ENCODE peak calls at places on chromosomes 11 and 22, in six cellular contexts. O is EH; B is activated T-helper 2 cell treated with anti-CD3 and anti-CD28 coated beads, Interferon-gamma antibody, Interleukin-2, Interleukin-4, amounts not matched to agents 10 μg/mL and 5 μg/mL and 100 μg/mL, durations not matched to agents 14 hours and 24 hours and 36 hours; P is dermis microvascular lymphatic vessel endothelial cell; S is T-cell; F is T-helper 17 cell. M is an unnamed sample.

GRCh38 chr11:65516135-65516968 is 8.5 kb upstream of the SCYL1 start:
- DNase-seq in O (no peak), B (no peak), P (no peak), S (no peak), F (no peak), M (no peak)

GRCh38 chr11:12724301-12725046 is 50.3 kb downstream of the TEAD1 start:
- DNase-seq in O (peak; percentile 94), B (no peak), P (peak; percentile 79), S (no peak), F (no peak), M (no peak)

GRCh38 chr11:61853698-61854169 is 25.6 kb downstream of the FADS2 start:
- DNase-seq in O (no peak), B (no peak), P (no peak), S (no peak), F (no peak), M (no peak)

GRCh38 chr11:112834277-112834755 is 126.9 kb upstream of the NCAM1 start:
- DNase-seq in O (no peak), B (no peak), P (no peak), S (no peak), F (no peak), M (no peak)

GRCh38 chr11:20511982-20512381 is 87.4 kb upstream of the SLC6A5 start:
- DNase-seq in O (no peak), B (no peak), P (no peak), S (no peak), F (no peak), M (no peak)

GRCh38 chr22:37295213-37295886 is 13.0 kb downstream of the CYTH4 start:
- DNase-seq in O (no peak), B (no peak), P (no peak), S (no peak), F (no peak), M (no peak)

GRCh38 chr11:74696932-74697687 is 34.1 kb downstream of the CHRDL2 start:
- DNase-seq in O (peak; percentile 94), B (no peak), P (peak; percentile 73), S (no peak), F (no peak), M (no peak)

GRCh38 chr11:88174627-88175003 is 628 bp downstream of the RAB38 start:
- DNase-seq in O (peak; percentile 85), B (peak; percentile 20), P (peak; percentile 52), S (no peak), F (no peak), M (peak; percentile 38)

GRCh38 chr22:47063606-47064005 is 301.2 kb downstream of the TBC1D22A start:
- DNase-seq in O (no peak), B (no peak), P (no peak), S (no peak), F (no peak), M (no peak)

GRCh38 chr22:50687829-50688228 is 15.2 kb downstream of the SHANK3 start:
- DNase-seq in O (no peak), B (no peak), P (no peak), S (no peak), F (no peak), M (no peak)

GRCh38 chr22:25120093-25120561 is 79.5 kb upstream of the CRYBB3 start:
- DNase-seq in O (no peak), B (no peak), P (no peak), S (no peak), F (no peak), M (no peak)

GRCh38 chr11:96474263-96474662 is 84.5 kb downstream of the JRKL start:
- DNase-seq in O (no peak), B (no peak), P (no peak), S (no peak), F (no peak), M (no peak)

GRCh38 chr22:25488244-25489020 is 76.0 kb upstream of the GRK3 start:
- DNase-seq in O (peak; percentile 78), B (no peak), P (no peak), S (no peak), F (no peak), M (no peak)

GRCh38 chr11:6594142-6594768 is 9.2 kb downstream of the RRP8 start:
- DNase-seq in O (no peak), B (no peak), P (no peak), S (no peak), F (no peak), M (no peak)

GRCh38 chr22:39254789-39255298 is 10.1 kb upstream of the PDGFB start:
- DNase-seq in O (peak; percentile 82), B (peak; percentile 54), P (no peak), S (no peak), F (no peak), M (no peak)

GRCh38 chr11:85088286-85088685 is 538.9 kb downstream of the DLG2 start:
- DNase-seq in O (no peak), B (no peak), P (no peak), S (no peak), F (no peak), M (no peak)

GRCh38 chr11:111359223-111360149 is 19.6 kb downstream of the POU2AF1 start:
- DNase-seq in O (no peak), B (no peak), P (no peak), S (no peak), F (no peak), M (no peak)

M was measured in natural killer cell.